ENCODE peak calls at places on chromosomes 6 and 20, in six cellular contexts. K is fibroblast of lung, Q is heart right ventricle, O is kidney, C is testis, F is ovary. G is an unnamed sample.

GRCh38 chr6:106370639-106371038 is 10.1 kb downstream of the CRYBG1 start:
- DNase-seq in K (no peak), Q (no peak), O (no peak), C (no peak), F (no peak), G (no peak)

GRCh38 chr6:140915001-140915950 is 1217.4 kb upstream of the GJE1 start:
- DNase-seq in K (no peak), Q (no peak), O (no peak), C (no peak), F (no peak), G (no peak)

GRCh38 chr6:148780918-148781436 is 34.1 kb downstream of the UST start:
- DNase-seq in K (no peak), Q (no peak), O (no peak), C (no peak), F (no peak), G (no peak)

GRCh38 chr6:32129297-32130088 is 595 bp downstream of the FKBPL start:
- DNase-seq in K (no peak), Q (no peak), O (no peak), C (no peak), F (peak; percentile 54), G (peak; percentile 90)

GRCh38 chr20:62892348-62893304 is 31.0 kb upstream of the TCFL5 start:
- DNase-seq in K (no peak), Q (no peak), O (no peak), C (no peak), F (no peak), G (no peak)

GRCh38 chr6:13383280-13384163 is 55.2 kb upstream of the TBC1D7 start:
- DNase-seq in K (peak; percentile 48), Q (no peak), O (no peak), C (no peak), F (no peak), G (no peak)

GRCh38 chr6:33316603-33317417 is 734 bp downstream of the ZBTB22 start:
- DNase-seq in K (no peak), Q (no peak), O (peak; percentile 80), C (no peak), F (peak; percentile 67), G (no peak)

GRCh38 chr6:104623052-104623690 is 236.5 kb downstream of the HACE1 start:
- DNase-seq in K (no peak), Q (no peak), O (no peak), C (no peak), F (no peak), G (no peak)

GRCh38 chr6:129923520-129923919 is 62.4 kb upstream of the TMEM244 start:
- DNase-seq in K (peak; percentile 69), Q (no peak), O (no peak), C (no peak), F (no peak), G (no peak)

GRCh38 chr6:89506716-89507597 is 74.0 kb downstream of the ANKRD6 start:
- DNase-seq in K (no peak), Q (no peak), O (no peak), C (no peak), F (no peak), G (no peak)

GRCh38 chr20:62282877-62283503 is 19.8 kb upstream of the ADRM1 start:
- DNase-seq in K (no peak), Q (peak; percentile 81), O (peak; percentile 88), C (no peak), F (no peak), G (no peak)

GRCh38 chr6:15264902-15265761 is 19.3 kb downstream of the JARID2 start:
- DNase-seq in K (peak; percentile 74), Q (peak; percentile 42), O (no peak), C (peak; percentile 60), F (no peak), G (no peak)

GRCh38 chr6:30835576-30835975 is 48.7 kb upstream of the DDR1 start:
- DNase-seq in K (no peak), Q (no peak), O (no peak), C (no peak), F (no peak), G (no peak)

GRCh38 chr6:30836431-30836866 is 47.9 kb upstream of the DDR1 start:
- DNase-seq in K (peak; percentile 78), Q (peak; percentile 55), O (no peak), C (no peak), F (no peak), G (peak; percentile 74)

GRCh38 chr6:30837870-30838269 is 46.4 kb upstream of the DDR1 start:
- DNase-seq in K (no peak), Q (no peak), O (no peak), C (no peak), F (no peak), G (no peak)

GRCh38 chr6:30836957-30837356 is 47.4 kb upstream of the DDR1 start:
- DNase-seq in K (peak; percentile 46), Q (no peak), O (no peak), C (peak; percentile 62), F (no peak), G (no peak)

GRCh38 chr6:30837432-30837831 is 46.9 kb upstream of the DDR1 start:
- DNase-seq in K (no peak), Q (no peak), O (no peak), C (no peak), F (no peak), G (no peak)
- H3K4me1 ChIP-seq in K (no peaks in the 10 kb centered on the region), Q (peaks cover 7% of the 10 kb centered on the region), O (peaks cover 10% of the 10 kb centered on the region), C (peaks cover 25% of the 10 kb centered on the region), F (peaks cover 1% of the 10 kb centered on the region), G (no peaks in the 10 kb centered on the region)

GRCh38 chr20:33187491-33187890 is 19.5 kb downstream of the BPIFA2 start:
- DNase-seq in K (no peak), Q (no peak), O (no peak), C (no peak), F (no peak), G (no peak)

GRCh38 chr20:33191955-33192354 is 24.0 kb downstream of the BPIFA2 start:
- DNase-seq in K (no peak), Q (no peak), O (no peak), C (no peak), F (no peak), G (no peak)

GRCh38 chr20:33191484-33191883 is 23.5 kb downstream of the BPIFA2 start:
- DNase-seq in K (no peak), Q (no peak), O (no peak), C (no peak), F (no peak), G (no peak)

GRCh38 chr20:33188421-33188820 is 20.5 kb downstream of the BPIFA2 start:
- DNase-seq in K (no peak), Q (no peak), O (no peak), C (no peak), F (no peak), G (no peak)

DNA sequence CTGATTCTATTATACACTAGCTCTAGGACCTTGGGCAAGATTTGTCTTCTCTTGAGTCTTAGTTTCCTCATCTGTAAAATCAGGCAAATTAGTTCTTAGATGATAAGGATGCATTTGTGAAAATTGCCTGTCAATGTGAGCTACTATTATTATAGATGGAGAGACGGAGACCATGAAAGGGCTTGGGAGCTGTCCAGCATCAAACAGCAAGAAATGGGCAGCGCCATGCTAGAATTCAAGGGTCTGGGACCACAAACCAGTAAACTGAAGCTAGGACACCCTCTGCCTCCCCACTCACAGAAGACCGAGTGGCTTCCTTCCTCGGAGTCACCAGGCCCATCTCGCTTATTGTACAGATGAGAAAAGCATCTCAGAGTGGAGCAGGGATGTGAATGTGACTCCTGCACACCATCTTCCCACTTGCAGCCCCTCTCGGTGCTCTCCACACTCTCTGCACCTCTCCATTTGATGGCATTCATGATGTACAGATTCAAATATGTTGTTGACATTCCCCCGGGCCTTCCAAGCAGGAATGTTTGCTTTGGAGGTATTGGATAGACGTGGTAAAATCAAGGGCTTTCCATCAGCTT is 24.1 kb upstream of the BPIFA3 start:
- DNase-seq in K (no peak), Q (no peak), O (no peak), C (no peak), F (no peak), G (no peak)
- H3K27ac ChIP-seq in K (no peak overlapping the region), Q (no peak overlapping the region), O (no peak overlapping the region), C (no peak overlapping the region), F (no peak overlapping the region), G (no peak overlapping the region)

GRCh38 chr6:150628908-150629307 is 29.2 kb downstream of the PLEKHG1 start:
- DNase-seq in K (no peak), Q (no peak), O (no peak), C (no peak), F (no peak), G (no peak)

GRCh38 chr6:150624199-150624598 is 24.5 kb downstream of the PLEKHG1 start:
- DNase-seq in K (no peak), Q (no peak), O (no peak), C (no peak), F (no peak), G (no peak)

GRCh38 chr6:150627601-150628012 is 27.9 kb downstream of the PLEKHG1 start:
- DNase-seq in K (peak; percentile 62), Q (no peak), O (no peak), C (no peak), F (no peak), G (no peak)

GRCh38 chr6:150625927-150626326 is 26.2 kb downstream of the PLEKHG1 start:
- DNase-seq in K (no peak), Q (no peak), O (no peak), C (no peak), F (no peak), G (no peak)

GRCh38 chr6:150627154-150627553 is 27.5 kb downstream of the PLEKHG1 start:
- DNase-seq in K (no peak), Q (no peak), O (no peak), C (no peak), F (no peak), G (no peak)
- H3K4me1 ChIP-seq in K (no peaks in the 10 kb centered on the region), Q (no peaks in the 10 kb centered on the region), O (peaks cover 20% of the 10 kb centered on the region), C (no peaks in the 10 kb centered on the region), F (peaks cover 4% of the 10 kb centered on the region), G (no peaks in the 10 kb centered on the region)

GRCh38 chr6:24105146-24105545 is 20.9 kb upstream of the NRSN1 start:
- DNase-seq in K (no peak), Q (no peak), O (no peak), C (no peak), F (no peak), G (no peak)

GRCh38 chr6:24107294-24107693 is 18.7 kb upstream of the NRSN1 start:
- DNase-seq in K (no peak), Q (no peak), O (no peak), C (no peak), F (no peak), G (no peak)
- H3K27ac ChIP-seq in K (no peak overlapping the region), Q (no peak overlapping the region), O (no peak overlapping the region), C (no peak overlapping the region), F (no peak overlapping the region), G (no peak overlapping the region)

DNA sequence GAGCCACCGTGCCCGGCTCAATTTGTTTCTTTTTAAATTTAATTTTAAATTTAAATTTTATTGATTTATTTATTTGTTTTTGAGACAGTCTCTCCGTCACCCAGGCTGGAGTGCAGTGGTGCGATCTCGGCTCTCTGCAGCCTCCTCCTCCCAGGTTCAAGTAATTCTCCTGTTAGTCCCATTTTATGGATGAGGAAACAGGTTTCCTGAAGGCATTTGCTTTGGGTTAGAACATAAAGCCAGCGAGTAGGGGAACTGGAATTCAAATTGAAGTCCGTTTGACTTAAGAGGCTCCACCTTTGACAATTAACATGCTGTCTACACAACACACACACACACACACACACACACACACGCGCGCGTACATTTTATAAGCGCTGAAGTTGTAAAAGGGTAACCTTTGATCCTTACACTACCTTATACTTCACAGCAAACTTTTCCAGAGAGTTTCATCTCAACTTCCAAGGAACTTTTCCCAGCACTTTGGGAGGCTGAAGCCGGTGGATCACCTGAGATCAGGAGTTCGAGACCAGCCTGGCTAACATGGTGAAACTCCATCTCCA is 232.0 kb downstream of the BCAS1 start:
- DNase-seq in K (no peak), Q (no peak), O (no peak), C (no peak), F (no peak), G (no peak)
- H3K4me1 ChIP-seq in K (no peaks in the 10 kb centered on the region), Q (no peaks in the 10 kb centered on the region), O (peaks cover 2% of the 10 kb centered on the region), C (no peaks in the 10 kb centered on the region), F (no peaks in the 10 kb centered on the region), G (no peaks in the 10 kb centered on the region)